ENCODE peak calls at places on chromosomes 5 and 9, in eight cellular contexts. P is colonic mucosa, K is cardiac fibroblast, C is tibial nerve, O is stomach, X is pancreas, R is suprapubic skin, Y is GM12865. W is an unnamed sample.

GRCh38 chr9:86413966-86414880 is 60.0 kb upstream of the TUT7 start:
- DNase-seq in P (no peak), K (peak), C (no peak), O (no peak), X (no peak), R (no peak), Y (peak), W (no peak)

GRCh38 chr5:98977723-98978122 is 48.9 kb upstream of the CHD1 start:
- DNase-seq in P (no peak), K (no peak), C (no peak), O (peak), X (peak), R (no peak), Y (no peak), W (no peak)

GRCh38 chr9:26131891-26132290 is 453.6 kb upstream of the TUSC1 start:
- DNase-seq in P (no peak), K (peak), C (no peak), O (no peak), X (no peak), R (no peak), Y (no peak), W (peak)

GRCh38 chr9:6780690-6781089 is 22.9 kb downstream of the KDM4C start:
- DNase-seq in P (no peak), K (peak), C (no peak), O (no peak), X (no peak), R (no peak), Y (no peak), W (no peak)

GRCh38 chr5:174459071-174459702 is 265.2 kb upstream of the MSX2 start:
- DNase-seq in P (no peak), K (no peak), C (no peak), O (no peak), X (no peak), R (no peak), Y (no peak), W (no peak)

GRCh38 chr9:114094971-114095370 is 4.1 kb downstream of the KIF12 start:
- DNase-seq in P (no peak), K (no peak), C (no peak), O (no peak), X (no peak), R (peak), Y (no peak), W (no peak)

GRCh38 chr9:130934702-130935659 is 4.1 kb downstream of the FIBCD1 start:
- DNase-seq in P (peak), K (peak), C (no peak), O (no peak), X (no peak), R (no peak), Y (no peak), W (no peak)

GRCh38 chr9:71928806-71929205 is 17.4 kb downstream of the C9orf85 start:
- DNase-seq in P (no peak), K (no peak), C (no peak), O (no peak), X (no peak), R (no peak), Y (no peak), W (peak)

GRCh38 chr9:4167040-4167671 is 132.7 kb downstream of the GLIS3 start:
- DNase-seq in P (no peak), K (peak), C (no peak), O (no peak), X (no peak), R (no peak), Y (no peak), W (peak)

GRCh38 chr5:117761190-117761589 is 1186.6 kb upstream of the SEMA6A start:
- DNase-seq in P (no peak), K (no peak), C (no peak), O (no peak), X (no peak), R (no peak), Y (no peak), W (no peak)

GRCh38 chr9:63859475-63860215 is 1425.4 kb downstream of the FOXD4L5 start:
- DNase-seq in P (peak), K (peak), C (no peak), O (no peak), X (peak), R (peak), Y (peak), W (no peak)

GRCh38 chr5:130555429-130555828 is 609.6 kb downstream of the HINT1 start:
- DNase-seq in P (no peak), K (no peak), C (no peak), O (no peak), X (no peak), R (no peak), Y (peak), W (no peak)

GRCh38 chr9:136741885-136742568 is 713 bp downstream of the LCN10 start:
- DNase-seq in P (no peak), K (no peak), C (no peak), O (no peak), X (no peak), R (no peak), Y (peak), W (no peak)

GRCh38 chr9:129177443-129177790 is 644 bp downstream of the IER5L start:
- DNase-seq in P (no peak), K (no peak), C (no peak), O (no peak), X (no peak), R (no peak), Y (no peak), W (no peak)

GRCh38 chr5:59767753-59768159 is 125.8 kb downstream of the PDE4D start:
- DNase-seq in P (no peak), K (peak), C (no peak), O (no peak), X (no peak), R (no peak), Y (no peak), W (no peak)

GRCh38 chr5:177491429-177491945 is 5.9 kb downstream of the PDLIM7 start:
- DNase-seq in P (no peak), K (peak), C (no peak), O (no peak), X (no peak), R (no peak), Y (peak), W (no peak)

GRCh38 chr5:36252722-36253340 is 11.1 kb upstream of the NADK2 start:
- DNase-seq in P (no peak), K (peak), C (no peak), O (no peak), X (no peak), R (no peak), Y (no peak), W (no peak)

GRCh38 chr5:1099931-1100651 is 11.8 kb downstream of the SLC12A7 start:
- DNase-seq in P (no peak), K (no peak), C (no peak), O (no peak), X (no peak), R (no peak), Y (no peak), W (no peak)

GRCh38 chr5:1103093-1103492 is 8.8 kb downstream of the SLC12A7 start:
- DNase-seq in P (no peak), K (no peak), C (no peak), O (no peak), X (no peak), R (no peak), Y (no peak), W (no peak)

GRCh38 chr5:1098986-1099597 is 12.8 kb downstream of the SLC12A7 start:
- DNase-seq in P (no peak), K (no peak), C (no peak), O (no peak), X (no peak), R (no peak), Y (no peak), W (no peak)

GRCh38 chr5:1101991-1102713 is 9.7 kb downstream of the SLC12A7 start:
- DNase-seq in P (no peak), K (peak), C (no peak), O (no peak), X (no peak), R (no peak), Y (no peak), W (no peak)

DNA sequence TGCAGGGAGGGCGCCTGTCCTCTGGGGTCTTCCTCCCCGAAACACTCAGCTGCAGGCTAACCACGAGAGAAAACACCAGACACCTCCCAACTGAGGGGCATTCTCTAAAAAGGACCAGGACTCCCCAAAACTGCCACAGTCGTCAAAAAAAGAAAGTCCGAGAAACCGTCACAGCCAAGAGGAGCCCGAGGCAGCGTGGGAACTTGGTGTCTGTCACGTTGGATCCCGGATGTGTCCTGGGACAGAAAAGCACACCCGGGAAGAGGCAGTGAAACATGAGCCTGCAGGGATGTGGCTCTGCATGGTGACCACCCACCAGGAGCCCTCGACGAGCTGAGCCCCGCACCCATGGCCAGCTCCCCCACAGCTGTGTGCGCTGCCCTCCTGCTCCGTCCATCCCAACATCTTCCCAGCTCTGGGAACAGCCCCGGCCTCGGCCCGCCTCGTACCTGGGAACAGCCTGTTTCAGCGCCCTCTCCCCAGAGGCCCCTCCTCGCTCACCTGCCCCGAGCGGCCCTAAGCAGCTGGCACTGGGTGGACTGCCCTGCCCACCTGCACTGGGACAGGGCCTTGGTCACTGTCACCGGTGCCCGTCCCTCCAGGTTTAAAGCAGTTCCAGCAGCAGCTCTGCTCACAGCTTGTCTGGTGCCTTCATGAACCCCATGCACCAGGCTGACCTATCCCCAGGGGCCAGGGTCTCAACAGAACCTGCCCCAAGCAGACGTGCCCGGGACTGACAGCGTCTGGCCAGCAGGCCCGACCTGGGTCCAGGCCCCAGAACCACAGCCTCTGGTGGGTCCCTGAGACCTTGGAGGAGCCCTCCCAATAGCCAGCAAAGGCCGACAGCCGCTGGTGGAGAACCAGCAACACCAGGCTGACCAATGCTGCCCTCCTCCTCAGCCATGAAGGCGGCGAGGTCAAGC is 10.9 kb downstream of the SLC12A7 start:
- DNase-seq in P (no peak), K (no peak), C (no peak), O (no peak), X (no peak), R (no peak), Y (no peak), W (no peak)
- TF ChIP-seq CTCF in P (no peak), K (no peak), C (no peak), O (no peak), X (no peak), R (no peak), Y (no peak), W (no peak)

DNA sequence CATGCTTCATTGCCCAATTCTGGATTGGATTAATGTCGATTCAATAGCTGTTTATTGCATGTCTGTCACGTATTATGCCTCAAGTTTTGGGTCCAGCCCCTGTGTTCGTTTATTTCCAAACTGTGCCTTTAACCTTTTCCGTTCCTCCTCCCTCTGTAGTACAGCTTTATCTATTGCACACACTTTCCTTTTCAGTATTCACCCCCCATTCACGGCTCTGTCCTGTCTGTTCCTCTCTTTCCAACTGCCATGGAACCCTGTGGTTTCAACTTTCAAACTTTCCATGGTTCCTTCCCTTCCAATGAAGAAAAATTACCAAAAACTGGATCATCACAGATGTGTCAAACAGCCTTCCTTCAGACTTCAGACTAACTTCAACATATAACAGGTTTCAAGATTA is 17.1 kb downstream of the SMARCA2 start:
- DNase-seq in P (no peak), K (no peak), C (no peak), O (no peak), X (no peak), R (no peak), Y (no peak), W (no peak)
- H3K4me3 ChIP-seq in P (no peak), K (no peak), C (no peak), O (no peak), X (no peak), R (no peak), Y (no peak), W (no peak)

DNA sequence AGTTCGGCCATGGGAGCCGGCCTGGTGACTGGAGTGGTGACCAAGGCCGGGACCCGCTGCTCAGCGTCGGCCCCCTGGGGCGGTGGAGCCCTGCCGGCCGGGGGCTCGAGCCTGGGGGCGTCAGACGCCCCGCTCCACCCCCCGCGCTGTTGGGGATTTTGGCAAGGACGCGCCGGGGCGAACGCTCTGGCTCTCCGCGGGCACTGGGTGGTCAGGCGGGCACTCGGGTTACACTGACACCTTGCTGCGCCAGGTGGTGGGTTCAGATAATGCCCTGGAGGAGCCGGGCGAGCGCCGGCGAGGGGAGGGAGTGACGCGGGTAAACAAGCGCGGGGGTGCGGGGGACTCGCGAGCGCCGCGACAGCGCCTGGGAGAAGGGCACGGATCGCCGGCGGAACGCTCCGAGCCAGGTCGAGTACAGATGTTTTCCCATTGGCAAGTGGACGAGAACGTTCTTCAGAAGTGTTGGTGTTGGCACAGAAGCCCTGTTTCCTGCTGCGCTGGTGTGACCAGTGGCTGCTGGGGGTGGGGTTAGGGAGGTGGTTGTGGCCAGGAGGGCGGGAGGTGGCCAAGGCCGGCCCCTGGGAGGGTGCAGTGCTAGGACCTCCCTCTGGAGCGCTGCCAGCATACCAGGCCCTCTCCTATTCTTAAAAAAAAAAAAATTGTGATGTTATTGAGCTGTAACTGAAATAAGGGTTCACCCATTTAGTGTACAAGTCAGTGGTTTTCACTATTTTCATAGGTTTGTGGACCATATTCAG is 773 bp downstream of the SQSTM1 start:
- DNase-seq in P (peak), K (peak), C (peak), O (peak), X (peak), R (peak), Y (peak), W (peak)
- TF ChIP-seq CTCF in P (no peak), K (peak), C (no peak), O (no peak), X (no peak), R (no peak), Y (no peak), W (no peak)

DNA sequence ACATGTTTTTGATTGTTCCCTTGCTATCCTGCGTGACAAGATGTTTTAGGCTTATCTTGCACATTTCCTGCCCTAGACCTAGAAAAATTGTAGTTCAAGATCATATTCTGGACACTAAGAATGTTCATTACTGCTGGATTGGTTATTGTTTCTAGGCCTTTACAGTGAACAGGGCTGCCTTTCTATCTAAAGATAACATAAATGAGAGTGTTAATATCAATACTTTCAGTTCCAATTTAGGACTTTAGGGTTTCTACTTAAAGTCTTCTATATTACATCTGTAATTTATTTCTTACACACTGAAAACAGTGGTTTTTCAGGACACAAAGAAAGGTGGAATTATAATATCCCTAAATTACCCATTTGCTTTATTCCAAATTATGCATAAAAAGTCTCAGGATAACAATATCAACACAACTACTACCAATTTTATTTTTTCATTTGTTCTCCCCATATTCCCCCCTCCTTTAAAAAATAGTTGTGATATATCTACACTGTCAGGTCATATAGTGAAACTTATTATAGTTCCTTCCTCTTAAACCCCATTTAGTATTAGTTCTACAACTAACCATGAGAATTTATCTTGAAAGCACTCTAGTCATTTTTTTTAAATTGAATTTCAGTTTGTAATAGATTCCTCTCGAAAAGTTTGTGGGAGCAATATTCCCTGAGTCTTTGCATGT is 293.9 kb upstream of the RIOK2 start:
- DNase-seq in P (no peak), K (peak), C (no peak), O (no peak), X (no peak), R (no peak), Y (peak), W (no peak)
- H3K4me3 ChIP-seq in P (no peak), K (no peak), C (no peak), O (no peak), X (no peak), R (no peak), Y (no peak), W (no peak)

DNA sequence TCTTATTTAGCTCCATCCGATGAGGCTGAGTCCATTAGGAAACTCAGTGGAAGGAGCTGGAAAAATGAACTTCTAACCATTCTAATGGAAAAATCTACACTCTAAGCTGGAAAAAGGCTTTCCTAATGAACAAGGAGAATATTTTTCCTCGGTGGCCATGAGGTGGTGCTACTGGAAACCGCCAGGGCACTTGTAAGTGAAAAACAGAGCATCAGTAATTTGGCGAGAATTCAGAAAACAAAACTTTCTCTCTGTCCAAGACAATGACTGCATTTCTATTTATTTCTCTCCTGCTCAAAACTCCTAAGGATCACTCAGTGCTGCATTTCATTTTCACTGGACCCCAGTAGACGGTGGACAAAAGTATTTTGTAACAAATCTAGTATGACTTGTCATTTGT is 237.6 kb downstream of the TENT4A start:
- DNase-seq in P (no peak), K (no peak), C (no peak), O (no peak), X (no peak), R (no peak), Y (no peak), W (no peak)
- TF ChIP-seq CTCF in P (no peak), K (no peak), C (no peak), O (no peak), X (no peak), R (no peak), Y (no peak), W (no peak)

GRCh38 chr5:136135536-136135935 is 2.9 kb downstream of the SMAD5 start:
- DNase-seq in P (no peak), K (no peak), C (no peak), O (no peak), X (no peak), R (no peak), Y (no peak), W (no peak)
- H3K4me3 ChIP-seq in P (no peak), K (no peak), C (no peak), O (no peak), X (no peak), R (peak), Y (no peak), W (no peak)

GRCh38 chr9:83034587-83034986 is 28.4 kb downstream of the RASEF start:
- DNase-seq in P (no peak), K (no peak), C (no peak), O (no peak), X (no peak), R (no peak), Y (no peak), W (no peak)
- TF ChIP-seq CTCF in P (no peak), K (no peak), C (no peak), O (no peak), X (no peak), R (no peak), Y (no peak), W (no peak)

GRCh38 chr9:124661184-124661755 is 109.8 kb downstream of the NR6A1 start:
- DNase-seq in P (no peak), K (no peak), C (no peak), O (no peak), X (no peak), R (no peak), Y (no peak), W (no peak)

GRCh38 chr9:124658165-124659017 is 112.7 kb downstream of the NR6A1 start:
- DNase-seq in P (peak), K (peak), C (peak), O (peak), X (peak), R (peak), Y (peak), W (peak)

GRCh38 chr9:124657526-124657925 is 113.6 kb downstream of the NR6A1 start:
- DNase-seq in P (no peak), K (no peak), C (no peak), O (no peak), X (no peak), R (no peak), Y (no peak), W (no peak)

GRCh38 chr9:124660341-124660801 is 110.7 kb downstream of the NR6A1 start:
- DNase-seq in P (peak), K (peak), C (no peak), O (no peak), X (peak), R (no peak), Y (peak), W (no peak)

DNA sequence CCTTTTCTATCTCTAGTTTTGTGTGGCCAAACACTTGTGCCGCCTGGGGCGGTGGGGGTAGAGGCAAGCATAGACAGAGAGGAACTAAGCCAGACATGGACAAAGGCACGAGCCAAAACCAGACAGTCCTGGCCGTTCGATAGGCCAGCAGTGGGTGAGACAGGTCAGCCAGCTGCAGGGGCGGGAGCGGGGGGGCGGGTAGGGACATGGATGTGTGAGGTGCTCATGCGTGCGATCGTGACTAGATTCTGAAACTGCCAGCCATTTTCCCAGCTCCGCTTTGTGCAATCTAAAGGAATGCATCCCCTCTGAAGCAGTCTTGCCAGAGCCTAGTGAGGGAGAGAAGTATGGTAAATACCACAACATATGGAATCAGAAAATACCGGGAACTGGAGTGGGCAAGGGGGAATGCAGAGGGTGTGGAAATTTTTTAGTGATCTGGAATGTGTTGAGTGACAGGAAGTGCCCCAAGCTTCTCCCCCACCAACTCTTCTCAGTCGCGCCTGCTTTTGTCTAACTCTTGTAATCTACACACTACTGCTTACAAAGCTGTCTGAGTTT is 111.9 kb downstream of the NR6A1 start:
- DNase-seq in P (peak), K (peak), C (peak), O (peak), X (peak), R (peak), Y (peak), W (peak)
- H3K4me3 ChIP-seq in P (peak), K (peak), C (peak), O (peak), X (peak), R (peak), Y (peak), W (peak)

W was measured in AG09309.